ENCODE peak calls at places on chromosome 19, in five cellular contexts. E is astrocyte of the spinal cord, L is tibial artery, P is Panc1, Y is AG04450. T is an unnamed sample.
A peak's percentile ranks its signal among the peaks of the same experiment; 100 is the strongest.

GRCh38 chr19:38340927-38341326 is 5.3 kb downstream of the CATSPERG start:
- DNase-seq in E (no peak), L (no peak), P (no peak), Y (no peak), T (no peak)

GRCh38 chr19:2804156-2805004 is 15.3 kb upstream of the ZNF554 start:
- DNase-seq in E (no peak), L (no peak), P (no peak), Y (no peak), T (no peak)

GRCh38 chr19:8028951-8029491 is 23.5 kb upstream of the CCL25 start:
- DNase-seq in E (no peak), L (no peak), P (no peak), Y (no peak), T (no peak)

GRCh38 chr19:29293736-29294342 is 80.9 kb upstream of the UQCRFS1 start:
- DNase-seq in E (no peak), L (peak; percentile 41), P (no peak), Y (no peak), T (no peak)

GRCh38 chr19:34838753-34839431 is 65.9 kb upstream of the ZNF599 start:
- DNase-seq in E (no peak), L (no peak), P (no peak), Y (no peak), T (no peak)

GRCh38 chr19:13622727-13623126 is 116.4 kb upstream of the CACNA1A start:
- DNase-seq in E (no peak), L (peak; percentile 7), P (no peak), Y (no peak), T (no peak)

GRCh38 chr19:12930002-12930645 is 3.4 kb downstream of the FARSA start:
- DNase-seq in E (no peak), L (no peak), P (no peak), Y (no peak), T (no peak)

GRCh38 chr19:7294571-7295212 is 478 bp upstream of the INSR start:
- DNase-seq in E (peak; percentile 14), L (peak; percentile 92), P (no peak), Y (no peak), T (no peak)

GRCh38 chr19:2775556-2776430 is 7.3 kb downstream of the SGTA start:
- DNase-seq in E (peak; percentile 50), L (no peak), P (no peak), Y (no peak), T (peak; percentile 36)

GRCh38 chr19:57465680-57466381 is 8.9 kb upstream of the VN1R1 start:
- DNase-seq in E (no peak), L (no peak), P (no peak), Y (no peak), T (no peak)

GRCh38 chr19:53883231-53883661 is 1.2 kb downstream of the PRKCG start:
- DNase-seq in E (no peak), L (no peak), P (no peak), Y (no peak), T (no peak)

GRCh38 chr19:50659318-50660082 is 10.3 kb downstream of the C19orf81 start:
- DNase-seq in E (no peak), L (no peak), P (no peak), Y (no peak), T (no peak)

GRCh38 chr19:12075538-12076139 is 11.1 kb downstream of the ZNF844 start:
- DNase-seq in E (peak; percentile 19), L (no peak), P (no peak), Y (no peak), T (no peak)

GRCh38 chr19:47699360-47699917 is 13.8 kb upstream of the EHD2 start:
- DNase-seq in E (no peak), L (peak; percentile 67), P (no peak), Y (no peak), T (no peak)

GRCh38 chr19:31350693-31351211 is 1.5 kb upstream of the TSHZ3 start:
- DNase-seq in E (peak; percentile 41), L (peak; percentile 78), P (no peak), Y (no peak), T (no peak)

GRCh38 chr19:48325265-48325910 is at the start of gene EMP3:
- DNase-seq in E (peak; percentile 94), L (peak; percentile 95), P (no peak), Y (peak; percentile 80), T (no peak)

GRCh38 chr19:10137751-10138682 is 18.3 kb upstream of the EIF3G start:
- DNase-seq in E (no peak), L (no peak), P (no peak), Y (no peak), T (no peak)

GRCh38 chr19:38488811-38489481 is 55.5 kb downstream of the RYR1 start:
- DNase-seq in E (no peak), L (no peak), P (no peak), Y (no peak), T (no peak)

GRCh38 chr19:32607479-32607878 is 26.5 kb downstream of the PDCD5 start:
- DNase-seq in E (no peak), L (no peak), P (no peak), Y (no peak), T (no peak)

GRCh38 chr19:38656171-38656981 is 8.9 kb downstream of the ACTN4 start:
- DNase-seq in E (peak; percentile 68), L (no peak), P (no peak), Y (no peak), T (no peak)

GRCh38 chr19:19106061-19106551 is 32.2 kb downstream of the TMEM161A start:
- DNase-seq in E (no peak), L (no peak), P (no peak), Y (no peak), T (no peak)

GRCh38 chr19:7119582-7119981 is 50.1 kb downstream of the ZNF557 start:
- DNase-seq in E (no peak), L (no peak), P (no peak), Y (no peak), T (no peak)

GRCh38 chr19:13744179-13744578 is 20.1 kb upstream of the MRI1 start:
- DNase-seq in E (no peak), L (no peak), P (no peak), Y (no peak), T (no peak)

GRCh38 chr19:13169769-13170168 is 19.6 kb downstream of the IER2 start:
- DNase-seq in E (peak; percentile 23), L (no peak), P (no peak), Y (no peak), T (no peak)

GRCh38 chr19:49165865-49166301 is 8.3 kb downstream of the TRPM4 start:
- DNase-seq in E (no peak), L (no peak), P (no peak), Y (no peak), T (no peak)

GRCh38 chr19:32658527-32658926 is 16.5 kb downstream of the ANKRD27 start:
- DNase-seq in E (no peak), L (no peak), P (no peak), Y (no peak), T (no peak)

GRCh38 chr19:50480281-50481111 is 3.8 kb upstream of the GARIN5A start:
- DNase-seq in E (no peak), L (no peak), P (no peak), Y (no peak), T (no peak)

GRCh38 chr19:28737021-28737525 is 475.9 kb downstream of the UQCRFS1 start:
- DNase-seq in E (peak; percentile 22), L (no peak), P (no peak), Y (peak; percentile 2), T (no peak)

DNA sequence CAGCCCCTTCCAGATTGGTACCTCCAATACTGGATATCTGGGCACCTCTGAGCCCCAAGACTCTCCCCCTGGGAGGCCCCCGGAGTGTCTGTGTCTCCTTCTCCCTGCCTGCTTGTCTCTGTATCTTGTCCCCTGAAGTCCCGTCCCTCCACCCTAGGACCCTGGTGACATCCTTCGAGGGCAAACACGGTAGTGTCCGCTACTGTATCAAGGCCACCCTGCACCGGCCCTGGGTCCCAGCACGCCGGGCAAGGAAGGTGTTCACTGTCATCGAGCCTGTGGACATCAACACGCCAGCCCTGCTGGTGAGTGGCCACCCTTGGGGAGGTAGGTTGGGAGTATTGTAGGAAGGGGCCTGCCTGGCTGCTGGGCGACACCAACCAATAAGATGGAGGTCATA is 844 bp downstream of the ARRDC2 start:
- DNase-seq in E (no peak), L (peak; percentile 65), P (no peak), Y (no peak), T (no peak)
- H3K4me3 ChIP-seq in E (peak overlapping the region; percentile 47), L (peak overlapping the region; percentile 70), P (peak overlapping the region; percentile 39), Y (no peak overlapping the region), T (peak overlapping the region; percentile 61)

GRCh38 chr19:33819875-33820781 is 23.5 kb downstream of the KCTD15 start:
- DNase-seq in E (peak; percentile 59), L (peak; percentile 92), P (no peak), Y (no peak), T (no peak)
- TF ChIP-seq CTCF in E (no peak), L (peak; percentile 4), P (no peak), Y (no peak), T (no peak)

DNA sequence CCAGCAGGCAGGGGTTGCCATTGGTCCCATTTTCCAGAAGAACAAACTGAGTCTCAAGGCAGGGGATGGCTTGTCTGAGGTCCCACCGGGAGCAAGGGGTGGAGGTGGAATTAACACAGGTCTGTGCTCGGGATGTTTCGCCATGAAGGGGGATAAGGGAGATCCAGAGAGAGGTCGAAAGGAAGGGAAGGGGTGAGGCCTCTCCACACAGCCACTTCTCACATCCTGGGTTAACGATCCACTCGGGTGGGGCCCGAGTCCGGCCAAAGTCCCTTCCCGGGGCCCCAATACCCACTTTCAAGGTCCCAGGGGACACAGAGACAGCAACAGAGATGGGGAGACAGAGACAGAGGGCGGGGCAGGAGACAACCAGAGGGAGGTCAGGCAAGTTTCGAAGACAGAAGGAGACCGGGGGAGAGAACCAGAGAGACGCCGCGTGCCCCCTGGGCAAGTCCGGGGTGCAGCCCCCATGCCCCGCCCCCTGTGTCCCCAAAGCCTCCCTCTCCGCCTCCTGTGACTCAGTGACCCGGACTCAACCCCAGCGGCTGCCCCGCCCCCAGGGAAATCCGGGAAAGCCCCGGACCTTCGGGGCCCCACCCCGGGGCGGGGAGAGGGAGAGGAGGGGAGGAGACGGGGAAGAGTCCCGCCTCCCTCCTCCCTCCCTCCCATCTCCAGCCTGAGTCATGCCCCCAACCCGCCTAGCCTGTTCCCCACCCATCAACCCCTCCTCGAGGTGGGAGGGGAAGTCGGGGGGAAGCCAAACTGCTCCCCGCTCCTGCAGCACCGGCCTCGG is 1.4 kb upstream of the BCL3 start:
- DNase-seq in E (peak; percentile 97), L (peak; percentile 98), P (peak; percentile 69), Y (peak; percentile 84), T (no peak)
- H3K4me3 ChIP-seq in E (peak overlapping the region; percentile 49), L (peak overlapping the region; percentile 64), P (peak overlapping the region; percentile 68), Y (peak overlapping the region; percentile 61), T (peak overlapping the region; percentile 51)

GRCh38 chr19:45901912-45902650 is at the start of gene MYPOP:
- DNase-seq in E (no peak), L (no peak), P (no peak), Y (no peak), T (no peak)
- TF ChIP-seq CTCF in E (no peak), L (no peak), P (no peak), Y (no peak), T (no peak)

GRCh38 chr19:15455996-15456395 is 6.2 kb upstream of the WIZ start:
- DNase-seq in E (no peak), L (no peak), P (no peak), Y (no peak), T (no peak)

GRCh38 chr19:15456441-15456840 is 6.7 kb upstream of the WIZ start:
- DNase-seq in E (no peak), L (no peak), P (no peak), Y (no peak), T (no peak)

GRCh38 chr19:15454371-15454800 is 4.6 kb upstream of the WIZ start:
- DNase-seq in E (no peak), L (no peak), P (no peak), Y (no peak), T (no peak)

GRCh38 chr19:15457701-15458484 is 6.5 kb downstream of the RASAL3 start:
- DNase-seq in E (no peak), L (no peak), P (no peak), Y (no peak), T (no peak)

GRCh38 chr19:15456871-15457700 is 7.3 kb downstream of the RASAL3 start:
- DNase-seq in E (no peak), L (no peak), P (no peak), Y (no peak), T (no peak)
- H3K4me3 ChIP-seq in E (no peak overlapping the region), L (no peak overlapping the region), P (no peak overlapping the region), Y (no peak overlapping the region), T (no peak overlapping the region)